ENCODE peak calls at places on chromosomes 12 and 14, in six cellular contexts. C is fibroblast of lung, J is IMR-90, E is GM23248, K is mesenchymal stem cell, L is HCT116. N is an unnamed sample.
A peak's percentile ranks its signal among the peaks of the same experiment; 100 is the strongest.

GRCh38 chr14:31241450-31242114 is 34.0 kb upstream of the HECTD1 start:
- DNase-seq in C (peak; percentile 40), J (no peak), E (peak; percentile 9), K (peak; percentile 17), L (no peak), N (no peak)

GRCh38 chr12:111270128-111270651 is 98.7 kb downstream of the PHETA1 start:
- DNase-seq in C (no peak), J (no peak), E (no peak), K (no peak), L (no peak), N (no peak)

GRCh38 chr14:100621806-100622205 is 34.6 kb upstream of the BEGAIN start:
- DNase-seq in C (no peak), J (no peak), E (no peak), K (no peak), L (peak; percentile 15), N (no peak)

GRCh38 chr12:175759-176158 is 38.2 kb downstream of the SLC6A12 start:
- DNase-seq in C (no peak), J (no peak), E (no peak), K (no peak), L (no peak), N (no peak)

GRCh38 chr14:73059326-73059725 is 992 bp downstream of the RBM25 start:
- DNase-seq in C (peak; percentile 28), J (peak; percentile 16), E (peak; percentile 66), K (peak; percentile 63), L (no peak), N (no peak)

GRCh38 chr12:153080-153746 is 60.7 kb downstream of the SLC6A12 start:
- DNase-seq in C (peak; percentile 25), J (peak; percentile 54), E (peak; percentile 73), K (peak; percentile 66), L (peak; percentile 56), N (peak; percentile 89)

GRCh38 chr12:73352826-73353225 is 1080.7 kb downstream of the TRHDE start:
- DNase-seq in C (no peak), J (no peak), E (no peak), K (peak; percentile 18), L (no peak), N (no peak)

GRCh38 chr12:53427905-53428594 is 4.4 kb downstream of the AMHR2 start:
- DNase-seq in C (peak; percentile 61), J (peak; percentile 97), E (peak; percentile 98), K (peak; percentile 89), L (peak; percentile 80), N (no peak)

GRCh38 chr14:53938126-53938671 is 18.4 kb downstream of the BMP4 start:
- DNase-seq in C (no peak), J (no peak), E (no peak), K (no peak), L (no peak), N (no peak)

GRCh38 chr12:46452061-46452615 is 79.6 kb upstream of the SLC38A2 start:
- DNase-seq in C (no peak), J (peak; percentile 62), E (peak; percentile 60), K (peak; percentile 38), L (peak; percentile 73), N (no peak)

GRCh38 chr14:42980419-42980818 is 1373.7 kb downstream of the LRFN5 start:
- DNase-seq in C (no peak), J (no peak), E (no peak), K (no peak), L (no peak), N (no peak)

GRCh38 chr14:56949828-56950227 is 139.5 kb upstream of the OTX2 start:
- DNase-seq in C (no peak), J (no peak), E (no peak), K (no peak), L (no peak), N (no peak)

GRCh38 chr12:11970155-11970520 is 100.6 kb upstream of the BCL2L14 start:
- DNase-seq in C (no peak), J (no peak), E (no peak), K (no peak), L (no peak), N (no peak)
- H3K27ac ChIP-seq in C (no peak overlapping the region), J (no peak overlapping the region), E (no peak overlapping the region), K (no peak overlapping the region), L (no peak overlapping the region), N (no peak overlapping the region)

DNA sequence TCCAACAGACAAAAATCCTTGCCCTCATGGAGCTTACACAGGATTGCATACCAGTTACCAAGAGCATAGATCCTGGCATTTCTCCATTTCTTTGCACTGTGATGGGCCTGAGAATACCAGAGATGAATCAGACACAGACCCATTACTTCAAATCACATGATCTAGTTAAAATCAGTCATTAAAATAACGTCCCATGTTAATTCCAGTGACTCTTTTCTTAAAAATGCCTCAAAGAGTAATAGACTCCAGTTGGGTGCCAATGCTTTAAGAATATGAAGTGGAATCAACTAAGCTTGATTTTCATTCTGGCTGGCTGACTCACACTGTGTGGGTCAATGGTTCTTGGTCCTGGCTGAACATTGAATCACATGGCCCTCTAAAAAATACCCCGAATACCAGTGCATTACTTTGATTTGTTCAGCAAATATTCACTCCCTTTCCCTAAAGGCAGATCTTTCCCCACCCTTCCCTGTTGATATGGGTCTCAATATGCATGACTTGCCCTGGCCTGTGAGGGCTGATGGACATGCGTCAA is 11.0 kb downstream of the ASB2 start:
- DNase-seq in C (peak; percentile 78), J (peak; percentile 96), E (peak; percentile 95), K (peak; percentile 71), L (no peak), N (no peak)
- H2AFZ ChIP-seq in C (no peak overlapping the region), J (peak overlapping the region; percentile 79), E (no peak overlapping the region), K (no peak overlapping the region), L (no peak overlapping the region), N (no peak overlapping the region)

GRCh38 chr12:15629108-15629507 is 160.1 kb downstream of the EPS8 start:
- DNase-seq in C (peak; percentile 99), J (peak; percentile 98), E (peak; percentile 89), K (peak; percentile 97), L (peak; percentile 94), N (peak; percentile 61)

GRCh38 chr12:15629761-15630160 is 159.4 kb downstream of the EPS8 start:
- DNase-seq in C (peak; percentile 68), J (peak; percentile 69), E (peak; percentile 62), K (peak; percentile 62), L (no peak), N (no peak)

GRCh38 chr12:15631007-15631715 is 158.0 kb downstream of the EPS8 start:
- DNase-seq in C (no peak), J (no peak), E (no peak), K (no peak), L (no peak), N (no peak)

GRCh38 chr12:15625075-15625474 is 164.1 kb downstream of the EPS8 start:
- DNase-seq in C (no peak), J (no peak), E (no peak), K (no peak), L (no peak), N (no peak)

DNA sequence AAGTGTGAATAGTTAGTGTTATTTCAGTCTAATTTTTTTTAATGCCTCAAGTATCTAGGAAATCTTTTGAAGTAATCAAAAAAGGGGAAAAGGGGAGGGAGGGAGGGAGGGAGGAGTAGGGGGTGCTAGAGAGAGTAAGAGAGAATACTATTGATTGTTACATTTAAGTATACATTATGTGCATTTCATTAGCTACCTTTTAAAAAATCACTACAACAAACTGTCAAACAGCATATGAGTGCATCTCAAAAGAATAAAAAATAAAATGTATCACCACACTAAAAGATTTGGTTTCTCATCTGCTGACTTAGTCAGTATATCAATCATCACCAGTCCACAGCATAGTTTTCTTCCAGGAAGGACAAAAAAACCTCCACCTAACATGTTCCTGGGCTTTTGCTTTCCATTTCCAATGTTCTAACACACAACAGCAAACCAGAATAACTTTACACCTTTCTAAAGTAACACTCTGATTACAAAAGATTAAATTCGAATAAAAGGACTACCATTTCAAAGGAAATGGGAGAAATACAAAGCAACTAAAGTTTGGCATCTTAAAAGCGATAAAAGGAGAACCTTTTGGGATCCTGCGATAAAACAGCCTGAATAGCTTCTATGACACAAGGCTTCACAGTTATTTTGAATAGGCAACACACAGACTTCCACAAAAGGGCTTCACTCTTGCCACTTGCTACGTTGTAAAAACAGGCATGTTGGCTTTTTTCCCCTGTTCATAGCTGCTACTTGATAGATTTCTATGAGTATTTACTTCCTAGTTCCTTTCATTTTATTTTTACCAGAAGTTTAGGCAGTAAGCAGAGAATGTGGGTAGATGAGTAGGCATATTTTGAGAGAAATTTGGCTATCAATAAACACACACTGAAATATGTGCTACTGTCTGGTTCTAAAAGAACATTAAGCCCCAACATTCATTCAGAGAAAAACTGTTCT is 160.9 kb downstream of the EPS8 start:
- DNase-seq in C (peak; percentile 76), J (peak; percentile 44), E (peak; percentile 63), K (peak; percentile 61), L (no peak), N (no peak)
- H3K9ac ChIP-seq in C (peak overlapping the region; percentile 29), J (peak overlapping the region; percentile 52), E (peak overlapping the region; percentile 79), K (peak overlapping the region; percentile 85), L (peak overlapping the region; percentile 52), N (no peak overlapping the region)

GRCh38 chr12:62301799-62302133 is 41.6 kb downstream of the USP15 start:
- DNase-seq in C (no peak), J (no peak), E (no peak), K (no peak), L (no peak), N (no peak)
- H3K27ac ChIP-seq in C (no peak overlapping the region), J (no peak overlapping the region), E (no peak overlapping the region), K (no peak overlapping the region), L (no peak overlapping the region), N (no peak overlapping the region)

DNA sequence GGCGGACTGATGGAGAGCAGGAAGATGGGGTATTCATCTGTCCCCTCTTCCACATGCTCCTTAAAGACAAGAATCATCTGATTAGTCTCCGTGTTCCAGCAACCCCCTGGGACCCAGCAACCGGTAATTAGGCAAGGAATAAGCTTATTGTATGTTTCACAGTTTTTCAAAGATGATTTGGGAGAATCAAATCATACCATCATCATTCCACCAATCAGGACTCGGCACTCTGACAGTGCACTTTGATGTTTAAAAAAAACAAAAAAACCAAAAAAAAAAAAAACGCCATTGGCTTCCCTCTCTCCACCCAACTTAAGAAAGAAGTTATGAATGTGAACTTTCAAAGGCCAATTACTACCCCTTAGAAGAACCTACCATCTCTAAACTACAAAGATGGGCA is 1.3 kb upstream of the DYNC1H1 start:
- DNase-seq in C (no peak), J (no peak), E (no peak), K (no peak), L (no peak), N (no peak)
- H2AFZ ChIP-seq in C (no peak overlapping the region), J (peak overlapping the region; percentile 78), E (peak overlapping the region; percentile 5), K (no peak overlapping the region), L (peak overlapping the region; percentile 10), N (no peak overlapping the region)

DNA sequence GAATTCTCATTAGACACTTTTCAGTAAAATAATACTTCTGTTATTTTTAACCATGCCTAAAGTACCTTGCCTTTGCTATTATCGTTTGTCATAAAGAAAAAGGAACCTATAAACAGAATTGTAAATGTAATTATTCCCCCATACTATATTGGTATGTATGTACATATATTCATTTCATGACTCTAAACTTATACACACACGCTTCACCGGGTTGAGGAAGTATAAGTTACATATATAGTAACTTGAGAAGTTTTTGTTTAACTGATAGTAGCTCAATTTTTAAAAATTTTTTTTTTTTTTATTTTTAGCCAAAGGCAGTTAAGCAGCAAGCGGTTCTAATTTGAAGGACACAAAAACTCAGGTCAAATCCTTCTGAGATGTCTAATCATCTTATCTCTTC is 107.6 kb downstream of the PLEKHG7 start:
- DNase-seq in C (no peak), J (no peak), E (no peak), K (no peak), L (no peak), N (no peak)
- H3K9ac ChIP-seq in C (no peak overlapping the region), J (no peak overlapping the region), E (no peak overlapping the region), K (no peak overlapping the region), L (no peak overlapping the region), N (no peak overlapping the region)